ENCODE peak calls at places on chromosomes 11 and 22, in four cellular contexts. F is tibial artery, O is brain microvascular endothelial cell, I is DND-41. S is an unnamed sample.

GRCh38 chr11:46504817-46505613 is 88.8 kb downstream of the AMBRA1 start:
- DNase-seq in I (no peak), O (peak), F (no peak), S (peak)

GRCh38 chr22:19393704-19394103 is 37.8 kb downstream of the HIRA start:
- DNase-seq in I (no peak), O (no peak), F (no peak), S (no peak)

GRCh38 chr22:36152088-36152487 is 8.5 kb downstream of the APOL3 start:
- DNase-seq in I (no peak), F (no peak), O (no peak), S (no peak)

GRCh38 chr11:16989554-16989953 is 24.7 kb downstream of the PLEKHA7 start:
- DNase-seq in I (no peak), O (no peak), F (no peak), S (no peak)

GRCh38 chr11:104337273-104337672 is 173.3 kb upstream of the PDGFD start:
- DNase-seq in I (no peak), O (no peak), F (no peak), S (no peak)

GRCh38 chr22:31122532-31123291 is at the start of gene INPP5J:
- DNase-seq in I (no peak), O (peak), F (no peak), S (no peak)

GRCh38 chr11:76617553-76618265 is 52.8 kb downstream of the LRRC32 start:
- DNase-seq in O (peak), I (no peak), F (no peak), S (no peak)

GRCh38 chr22:44680058-44680457 is 21.9 kb upstream of the PRR5 start:
- DNase-seq in F (no peak), O (no peak), I (peak), S (no peak)

GRCh38 chr11:93729129-93729616 is 12.1 kb downstream of the TAF1D start:
- DNase-seq in I (no peak), O (no peak), F (no peak), S (no peak)

GRCh38 chr11:63682045-63682915 is 980 bp downstream of the RTN3 start:
- DNase-seq in F (peak), I (peak), O (no peak), S (peak)

GRCh38 chr11:22583963-22584492 is 41.6 kb downstream of the FANCF start:
- DNase-seq in O (no peak), F (no peak), I (no peak), S (no peak)

GRCh38 chr22:49617866-49618688 is 209.6 kb downstream of the BRD1 start:
- DNase-seq in I (no peak), O (no peak), F (no peak), S (no peak)

GRCh38 chr22:21445437-21446127 is 21.6 kb upstream of the TMEM191C start:
- DNase-seq in O (no peak), F (peak), I (no peak), S (no peak)

GRCh38 chr11:23123766-23124165 is 263.5 kb upstream of the CCDC179 start:
- DNase-seq in F (no peak), I (no peak), O (peak), S (peak)

GRCh38 chr22:38802671-38803121 is 8.8 kb upstream of the DNAL4 start:
- DNase-seq in O (peak), I (no peak), F (peak), S (no peak)

GRCh38 chr11:113587318-113587739 is 112.1 kb upstream of the DRD2 start:
- DNase-seq in I (no peak), O (peak), F (no peak), S (no peak)

GRCh38 chr11:10197091-10197490 is 96.9 kb downstream of the SBF2 start:
- DNase-seq in F (no peak), I (no peak), O (no peak), S (no peak)

GRCh38 chr22:31173386-31174145 is 13.6 kb downstream of the RNF185 start:
- DNase-seq in I (no peak), O (peak), F (no peak), S (peak)

GRCh38 chr11:123272565-123272964 is 77.5 kb upstream of the CLMP start:
- DNase-seq in I (no peak), F (no peak), O (no peak), S (no peak)

GRCh38 chr11:5369793-5370192 is 13.8 kb upstream of the OR51M1 start:
- DNase-seq in F (no peak), I (no peak), O (peak), S (peak)

GRCh38 chr11:91921974-91922373 is 302.6 kb upstream of the FAT3 start:
- DNase-seq in I (no peak), F (no peak), O (no peak), S (peak)

GRCh38 chr22:19942071-19942885 is 660 bp upstream of the TXNRD2 start:
- DNase-seq in I (peak), F (peak), O (peak), S (peak)

GRCh38 chr11:134388590-134388989 is 23.5 kb downstream of the B3GAT1 start:
- DNase-seq in F (no peak), O (no peak), I (no peak), S (no peak)

GRCh38 chr22:42277988-42278776 is 7.7 kb upstream of the TCF20 start:
- DNase-seq in I (no peak), O (no peak), F (no peak), S (peak)

GRCh38 chr22:25700996-25701815 is 40.8 kb upstream of the MYO18B start:
- DNase-seq in F (no peak), O (peak), I (peak), S (no peak)

GRCh38 chr11:113840932-113841664 is 34.3 kb downstream of the USP28 start:
- DNase-seq in F (no peak), I (no peak), O (no peak), S (no peak)

GRCh38 chr11:19345519-19345847 is 104.7 kb upstream of the E2F8 start:
- DNase-seq in I (no peak), F (no peak), O (no peak), S (no peak)

GRCh38 chr22:38569181-38569971 is 607 bp downstream of the DMC1 start:
- DNase-seq in O (no peak), I (no peak), F (no peak), S (no peak)

GRCh38 chr22:49853981-49854791 is 542 bp downstream of the ZBED4 start:
- DNase-seq in I (peak), F (no peak), O (peak), S (peak)

GRCh38 chr11:81007046-81007445 is 1566.2 kb upstream of the TENM4 start:
- DNase-seq in I (no peak), O (peak), F (no peak), S (peak)

GRCh38 chr11:64893194-64894069 is 15.0 kb upstream of the EHD1 start:
- DNase-seq in I (no peak), F (no peak), O (no peak), S (no peak)

GRCh38 chr11:33704240-33705002 is 3.8 kb upstream of the C11orf91 start:
- DNase-seq in I (no peak), F (no peak), O (no peak), S (peak)
- H3K27ac ChIP-seq in I (no peak), F (no peak), O (peak), S (peak)

DNA sequence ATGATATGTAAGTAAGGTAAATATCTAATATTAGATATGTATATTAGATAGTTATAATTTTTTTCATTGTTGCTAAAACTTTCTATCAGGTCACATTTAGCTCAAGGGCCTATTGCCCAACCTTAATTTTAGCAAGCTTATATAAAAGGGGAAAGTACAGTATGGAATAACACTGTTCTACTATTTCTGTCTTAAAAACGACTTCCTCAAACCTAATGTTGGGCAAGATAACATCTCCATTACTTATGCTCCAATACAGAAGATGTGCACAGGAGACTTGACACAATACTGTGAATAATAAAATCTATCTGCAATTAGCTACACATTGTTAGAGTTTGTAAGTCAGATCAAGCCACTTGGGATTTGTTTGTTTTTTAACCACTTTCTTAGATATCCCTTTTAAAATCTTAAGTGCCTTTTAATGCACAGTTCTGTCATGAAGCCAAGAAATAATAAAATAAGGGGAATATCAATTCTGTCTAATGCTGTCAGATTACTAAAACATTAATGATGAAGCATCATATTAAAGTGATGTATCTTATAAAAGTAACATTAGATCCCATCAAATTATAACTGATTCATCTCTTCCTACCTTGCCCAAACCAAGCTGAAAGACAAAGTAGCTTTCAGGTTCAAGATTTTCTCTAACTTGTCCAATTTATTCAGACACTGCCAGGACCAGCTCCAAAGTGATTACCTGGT is 98.0 kb downstream of the SIK3 start:
- DNase-seq in F (no peak), I (no peak), O (no peak), S (no peak)
- H3K27ac ChIP-seq in F (no peak), I (no peak), O (no peak), S (no peak)

GRCh38 chr11:66286699-66287098 is 2.2 kb downstream of the YIF1A start:
- DNase-seq in I (no peak), O (no peak), F (no peak), S (no peak)
- H3K27ac ChIP-seq in I (no peak), O (no peak), F (no peak), S (no peak)

GRCh38 chr11:60168306-60168705 is 14.6 kb downstream of the MS4A6A start:
- DNase-seq in I (no peak), O (no peak), F (no peak), S (no peak)
- H3K27ac ChIP-seq in I (no peak), O (no peak), F (no peak), S (peak)

GRCh38 chr11:68617925-68618809 is 66.2 kb upstream of the GAL start:
- DNase-seq in I (no peak), O (no peak), F (no peak), S (no peak)

DNA sequence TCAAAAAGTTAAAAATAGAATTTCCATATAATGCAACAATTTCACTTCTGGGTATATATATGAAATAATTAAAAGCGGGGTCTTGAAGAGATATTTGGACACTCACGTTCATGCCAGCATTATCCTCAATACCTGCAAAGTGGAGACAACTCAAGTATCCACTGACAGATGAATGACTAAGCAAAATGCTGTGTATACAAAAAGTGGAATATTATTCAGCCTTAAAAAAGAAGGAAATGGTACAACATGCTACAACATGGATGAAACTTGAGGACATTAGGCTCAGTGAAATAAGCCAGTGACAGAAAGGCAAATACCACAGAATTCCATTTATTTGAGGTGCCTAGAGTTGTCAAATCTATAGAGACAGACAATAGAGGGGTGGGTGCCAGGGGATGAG is 62.5 kb upstream of the GAL start:
- DNase-seq in O (no peak), F (no peak), I (no peak), S (no peak)
- H3K27ac ChIP-seq in O (no peak), F (no peak), I (no peak), S (no peak)

S was measured in endothelial cell of umbilical vein.